ENCODE peak calls at places on chromosomes 13 and 19, in six cellular contexts. A is GM13977; Q is esophagus squamous epithelium; T is K562; K is naive thymus-derived CD4-positive, alpha-beta T cell; R is HAP-1. X is an unnamed sample.
A peak's percentile ranks its signal among the peaks of the same experiment; 100 is the strongest.

GRCh38 chr13:40376296-40376849 is 290.1 kb downstream of the FOXO1 start:
- DNase-seq in A (no peak), Q (no peak), T (no peak), K (no peak), R (no peak), X (no peak)

GRCh38 chr13:41398494-41399190 is 58.7 kb upstream of the RGCC start:
- DNase-seq in A (no peak), Q (no peak), T (no peak), K (no peak), R (no peak), X (no peak)

GRCh38 chr13:74573654-74574053 is 439.4 kb upstream of the KLF12 start:
- DNase-seq in A (no peak), Q (no peak), T (no peak), K (no peak), R (peak; percentile 42), X (no peak)

GRCh38 chr19:55638864-55639359 is 1.9 kb upstream of the ZNF580 start:
- DNase-seq in A (no peak), Q (no peak), T (no peak), K (peak; percentile 55), R (peak; percentile 85), X (no peak)

GRCh38 chr13:44713793-44714469 is 137.8 kb upstream of the TSC22D1 start:
- DNase-seq in A (no peak), Q (no peak), T (no peak), K (no peak), R (no peak), X (no peak)

GRCh38 chr19:19214892-19215291 is 3.1 kb downstream of the NCAN start:
- DNase-seq in A (no peak), Q (no peak), T (peak; percentile 83), K (no peak), R (peak; percentile 87), X (no peak)

GRCh38 chr19:15841875-15842569 is 26.6 kb upstream of the OR10H1 start:
- DNase-seq in A (no peak), Q (no peak), T (peak; percentile 50), K (no peak), R (peak; percentile 9), X (no peak)

GRCh38 chr19:51259348-51260245 is 8.7 kb downstream of the SIGLECL1 start:
- DNase-seq in A (peak; percentile 60), Q (no peak), T (peak; percentile 57), K (peak; percentile 3), R (peak; percentile 51), X (peak; percentile 62)

GRCh38 chr19:13190781-13191540 is 40.8 kb downstream of the IER2 start:
- DNase-seq in A (no peak), Q (no peak), T (peak; percentile 55), K (no peak), R (no peak), X (no peak)

GRCh38 chr19:13012690-13013608 is 17.7 kb downstream of the NFIX start:
- DNase-seq in A (peak; percentile 86), Q (no peak), T (peak; percentile 65), K (no peak), R (no peak), X (peak; percentile 80)

GRCh38 chr19:46913198-46913851 is 52.5 kb downstream of the ARHGAP35 start:
- DNase-seq in A (no peak), Q (no peak), T (no peak), K (no peak), R (no peak), X (no peak)

GRCh38 chr19:41555752-41556151 is 20.2 kb upstream of the CEACAM21 start:
- DNase-seq in A (no peak), Q (no peak), T (no peak), K (no peak), R (no peak), X (no peak)

GRCh38 chr19:35715981-35716734 is 1.6 kb upstream of the KMT2B start:
- DNase-seq in A (no peak), Q (no peak), T (peak; percentile 47), K (no peak), R (no peak), X (no peak)

GRCh38 chr13:71242191-71242590 is 624.8 kb downstream of the DACH1 start:
- DNase-seq in A (no peak), Q (no peak), T (no peak), K (no peak), R (peak; percentile 71), X (no peak)

GRCh38 chr13:40152145-40152544 is 496.7 kb downstream of the COG6 start:
- DNase-seq in A (no peak), Q (no peak), T (no peak), K (no peak), R (no peak), X (no peak)